ENCODE peak calls at places on chromosomes 11 and 22, in five cellular contexts. O is H9; Z is GM12865; Q is NCI-H748 treated with DMSO at 0.1 percent for 48 hours; X is stimulated activated CD4-positive, alpha-beta T cell treated with anti-CD3 and anti-CD28 coated beads, Interleukin-12 subunit alpha, Interleukin-12 subunit beta, amount 100 ng/mL, for 4 hours. L is an unnamed sample.

GRCh38 chr11:9571071-9571765 is 2.3 kb upstream of the WEE1 start:
- DNase-seq in O (no peak), Z (no peak), Q (no peak), X (no peak), L (no peak)

GRCh38 chr11:27795955-27796861 is 96.0 kb upstream of the BDNF start:
- DNase-seq in O (peak), Z (no peak), Q (peak), X (no peak), L (peak)

GRCh38 chr11:43989162-43989961 is 46.9 kb downstream of the C11orf96 start:
- DNase-seq in O (peak), Z (no peak), Q (no peak), X (no peak), L (no peak)

GRCh38 chr11:75428301-75428724 is 4.7 kb downstream of the KLHL35 start:
- DNase-seq in O (peak), Z (peak), Q (peak), X (peak), L (peak)

GRCh38 chr22:34972498-34972897 is 93.5 kb upstream of the ISX start:
- DNase-seq in O (peak), Z (no peak), Q (no peak), X (no peak), L (no peak)

GRCh38 chr22:43213066-43213465 is 26.1 kb upstream of the TTLL12 start:
- DNase-seq in O (peak), Z (no peak), Q (no peak), X (no peak), L (no peak)

GRCh38 chr11:68969386-68969785 is 11.4 kb downstream of the MRGPRD start:
- DNase-seq in O (peak), Z (no peak), Q (no peak), X (no peak), L (no peak)

GRCh38 chr22:27534720-27535125 is 266.8 kb downstream of the MN1 start:
- DNase-seq in O (no peak), Z (no peak), Q (no peak), X (no peak), L (peak)

GRCh38 chr22:29346659-29347058 is 31.2 kb upstream of the RASL10A start:
- DNase-seq in O (no peak), Z (no peak), Q (no peak), X (no peak), L (no peak)

GRCh38 chr11:121071456-121072236 is 29.4 kb upstream of the TECTA start:
- DNase-seq in O (peak), Z (no peak), Q (no peak), X (no peak), L (no peak)

GRCh38 chr22:40021401-40022000 is 26.7 kb downstream of the FAM83F start:
- DNase-seq in O (no peak), Z (no peak), Q (no peak), X (no peak), L (no peak)

GRCh38 chr11:46363031-46363407 is 15.8 kb downstream of the DGKZ start:
- DNase-seq in O (no peak), Z (no peak), Q (no peak), X (no peak), L (no peak)

GRCh38 chr11:17593466-17594245 is 46.6 kb downstream of the OTOG start:
- DNase-seq in O (peak), Z (no peak), Q (no peak), X (no peak), L (no peak)

GRCh38 chr11:76744186-76745058 is 38.7 kb upstream of the TSKU start:
- DNase-seq in O (no peak), Z (no peak), Q (no peak), X (no peak), L (no peak)

GRCh38 chr11:120068114-120068573 is 69.8 kb downstream of the TRIM29 start:
- DNase-seq in O (peak), Z (peak), Q (no peak), X (no peak), L (no peak)

GRCh38 chr11:60924906-60925684 is 835 bp downstream of the TMEM132A start:
- DNase-seq in O (no peak), Z (no peak), Q (no peak), X (no peak), L (no peak)

GRCh38 chr11:123221074-123221473 is 26.0 kb upstream of the CLMP start:
- DNase-seq in O (no peak), Z (no peak), Q (no peak), X (no peak), L (no peak)

GRCh38 chr11:86155210-86155844 is 86.4 kb upstream of the PICALM start:
- DNase-seq in O (no peak), Z (no peak), Q (no peak), X (no peak), L (peak)

GRCh38 chr11:69371731-69372588 is 78.0 kb downstream of the MYEOV start:
- DNase-seq in O (peak), Z (no peak), Q (no peak), X (no peak), L (no peak)

L was measured in MCF 10A.